ENCODE peak calls at places on chromosomes 6 and 20, in four cellular contexts. D, N, E and I are unnamed samples.

GRCh38 chr6:127582777-127583462 is 5.9 kb downstream of the C6orf58 start:
- DNase-seq in D (no peak), N (no peak), E (no peak), I (no peak)

GRCh38 chr6:21747441-21747840 is 153.9 kb downstream of the SOX4 start:
- DNase-seq in D (no peak), N (no peak), E (no peak), I (no peak)

GRCh38 chr20:32632461-32633354 is 41.0 kb downstream of the C20orf203 start:
- DNase-seq in D (no peak), N (no peak), E (no peak), I (no peak)

GRCh38 chr20:19021406-19022117 is 190.9 kb upstream of the SLC24A3 start:
- DNase-seq in D (no peak), N (no peak), E (no peak), I (no peak)

GRCh38 chr6:42929928-42930360 is 664 bp downstream of the CNPY3 start:
- DNase-seq in D (peak), N (peak), E (no peak), I (no peak)

GRCh38 chr20:10309326-10309725 is 90.7 kb downstream of the SNAP25 start:
- DNase-seq in D (no peak), N (no peak), E (no peak), I (no peak)

GRCh38 chr20:61524956-61525666 is 273.1 kb downstream of the CDH4 start:
- DNase-seq in D (no peak), N (no peak), E (no peak), I (no peak)

GRCh38 chr20:51497542-51498467 is 44.7 kb downstream of the NFATC2 start:
- DNase-seq in D (peak), N (no peak), E (no peak), I (peak)

GRCh38 chr20:37336369-37337207 is 9.4 kb upstream of the SRC start:
- DNase-seq in D (peak), N (peak), E (peak), I (no peak)

GRCh38 chr6:51976374-51976773 is 111.0 kb downstream of the PKHD1 start:
- DNase-seq in D (no peak), N (no peak), E (no peak), I (no peak)

GRCh38 chr6:29847871-29848630 is 20.4 kb downstream of the HLA-G start:
- DNase-seq in D (peak), N (peak), E (peak), I (no peak)

GRCh38 chr20:4082406-4083102 is 67.2 kb upstream of the RNF24 start:
- DNase-seq in D (peak), N (peak), E (peak), I (no peak)

GRCh38 chr6:137882225-137882961 is 15.3 kb downstream of the TNFAIP3 start:
- DNase-seq in D (no peak), N (no peak), E (no peak), I (no peak)

GRCh38 chr6:17042422-17043147 is 59.3 kb upstream of the STMND1 start:
- DNase-seq in D (no peak), N (peak), E (peak), I (no peak)

GRCh38 chr6:139149383-139149782 is 14.5 kb downstream of the HECA start:
- DNase-seq in D (no peak), N (no peak), E (no peak), I (no peak)

GRCh38 chr6:116447496-116448011 is 13.6 kb upstream of the CALHM6 start:
- DNase-seq in D (no peak), N (peak), E (no peak), I (no peak)

GRCh38 chr20:19540401-19540800 is 217.7 kb upstream of the RIN2 start:
- DNase-seq in D (no peak), N (no peak), E (no peak), I (no peak)

GRCh38 chr6:105851586-105851985 is 234.6 kb upstream of the PRDM1 start:
- DNase-seq in D (no peak), N (no peak), E (no peak), I (no peak)

GRCh38 chr20:51586005-51586440 is 43.5 kb upstream of the NFATC2 start:
- DNase-seq in D (no peak), N (no peak), E (no peak), I (no peak)

GRCh38 chr6:35610830-35611229 is 77.9 kb downstream of the FKBP5 start:
- DNase-seq in D (no peak), N (peak), E (no peak), I (no peak)

GRCh38 chr6:14118091-14118439 is 493 bp downstream of the CD83 start:
- DNase-seq in D (no peak), N (no peak), E (no peak), I (no peak)

GRCh38 chr6:165231581-165232276 is 77.7 kb downstream of the C6orf118 start:
- DNase-seq in D (no peak), N (peak), E (peak), I (no peak)

GRCh38 chr20:32982617-32983458 is 21.4 kb downstream of the SUN5 start:
- DNase-seq in D (no peak), N (peak), E (no peak), I (no peak)

GRCh38 chr6:33583591-33584155 is 3.6 kb upstream of the BAK1 start:
- DNase-seq in D (no peak), N (no peak), E (peak), I (no peak)

GRCh38 chr20:57166568-57167291 is 99.7 kb downstream of the BMP7 start:
- DNase-seq in D (no peak), N (no peak), E (no peak), I (no peak)

GRCh38 chr20:62539208-62539607 is 63.4 kb upstream of the GATA5 start:
- DNase-seq in D (no peak), N (no peak), E (no peak), I (no peak)

GRCh38 chr20:51636123-51636522 is 93.6 kb upstream of the NFATC2 start:
- DNase-seq in D (no peak), N (no peak), E (no peak), I (no peak)

GRCh38 chr20:50218987-50219435 is 28.4 kb downstream of the CEBPB start:
- DNase-seq in D (peak), N (no peak), E (no peak), I (no peak)

GRCh38 chr6:3431994-3432393 is 24.9 kb downstream of the SLC22A23 start:
- DNase-seq in D (no peak), N (no peak), E (no peak), I (no peak)

GRCh38 chr6:22467645-22468044 is 101.7 kb upstream of the HDGFL1 start:
- DNase-seq in D (no peak), N (no peak), E (no peak), I (no peak)

GRCh38 chr20:5714261-5715041 is 35.8 kb upstream of the SHLD1 start:
- DNase-seq in D (no peak), N (peak), E (peak), I (no peak)

GRCh38 chr6:159979136-159979874 is 10.4 kb downstream of the IGF2R start:
- DNase-seq in D (no peak), N (no peak), E (peak), I (no peak)

GRCh38 chr6:52576392-52577021 is 353 bp downstream of the TRAM2 start:
- DNase-seq in D (no peak), N (peak), E (peak), I (peak)

GRCh38 chr20:61753196-61753942 is 312.3 kb downstream of the TAF4 start:
- DNase-seq in D (peak), N (peak), E (no peak), I (no peak)

GRCh38 chr6:169286961-169287360 is 33.3 kb upstream of the THBS2 start:
- DNase-seq in D (no peak), N (no peak), E (no peak), I (no peak)

GRCh38 chr6:169283924-169284323 is 30.3 kb upstream of the THBS2 start:
- DNase-seq in D (no peak), N (no peak), E (no peak), I (no peak)

GRCh38 chr6:169282043-169282442 is 28.4 kb upstream of the THBS2 start:
- DNase-seq in D (no peak), N (no peak), E (no peak), I (no peak)

GRCh38 chr6:169287675-169288074 is 34.0 kb upstream of the THBS2 start:
- DNase-seq in D (no peak), N (no peak), E (no peak), I (no peak)

GRCh38 chr6:169285165-169285564 is 31.5 kb upstream of the THBS2 start:
- DNase-seq in D (no peak), N (no peak), E (no peak), I (no peak)
- H3K27ac ChIP-seq in D (no peak), N (no peak), E (no peak), I (no peak)

DNA sequence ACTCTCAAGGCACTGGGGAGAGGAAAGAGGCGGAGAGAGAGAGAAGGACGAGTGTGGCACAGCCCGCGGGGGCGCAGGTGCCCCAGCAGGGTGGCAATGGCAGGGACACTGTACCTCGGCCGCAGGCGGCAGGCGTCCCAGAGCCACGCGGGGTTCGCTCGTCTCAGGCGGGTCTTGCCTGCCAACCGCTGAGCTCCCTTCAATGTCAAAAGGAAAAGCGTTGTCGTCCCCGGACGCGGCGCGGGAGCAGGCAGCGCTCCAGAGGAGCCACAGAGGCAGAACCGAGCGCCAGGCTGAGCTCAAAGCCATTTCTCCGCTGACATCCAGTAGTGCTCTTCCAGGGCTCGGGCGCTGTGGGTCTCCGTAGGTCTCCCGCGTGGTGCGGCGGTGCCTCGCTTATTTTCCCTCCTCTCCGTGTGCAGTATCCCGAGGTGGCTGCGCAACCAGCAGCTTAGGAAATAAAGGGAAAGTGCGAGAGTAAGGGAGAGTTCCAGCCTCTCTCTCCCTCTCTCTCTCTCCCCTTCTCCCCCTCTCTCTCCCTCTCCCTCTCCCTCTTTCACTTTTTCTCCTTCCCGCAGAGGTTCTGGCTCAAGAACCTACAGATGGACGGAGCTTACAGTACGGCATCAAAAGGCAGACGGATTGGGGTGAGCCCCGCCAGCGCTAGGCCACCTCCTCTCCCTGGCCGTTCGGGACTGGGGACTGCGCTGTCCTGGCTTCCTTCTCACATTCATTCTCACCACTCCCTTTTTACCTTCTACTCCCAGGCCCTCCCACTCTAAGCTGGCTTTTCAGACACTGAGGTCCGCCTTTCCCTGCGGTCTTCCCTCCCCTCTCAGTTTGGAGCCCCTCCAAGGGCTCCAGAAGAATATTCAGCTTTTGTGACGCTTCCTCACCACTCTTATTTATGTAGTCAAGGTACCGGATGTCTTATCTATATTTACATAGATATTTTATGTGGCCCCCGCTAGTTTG is at the start of gene LAMA4:
- DNase-seq in D (peak), N (peak), E (peak), I (no peak)
- TF ChIP-seq CTCF in D (no peak), N (no peak), E (no peak), I (no peak)

GRCh38 chr20:1323256-1323655 is 5.7 kb downstream of the SDCBP2 start:
- DNase-seq in D (no peak), N (no peak), E (no peak), I (peak)

GRCh38 chr20:1324598-1325172 is 4.3 kb downstream of the SDCBP2 start:
- DNase-seq in D (no peak), N (no peak), E (no peak), I (peak)

GRCh38 chr20:1322511-1323245 is 6.3 kb downstream of the SDCBP2 start:
- DNase-seq in D (no peak), N (peak), E (no peak), I (peak)

GRCh38 chr20:1325173-1326030 is 3.5 kb downstream of the SDCBP2 start:
- DNase-seq in D (peak), N (peak), E (peak), I (peak)

GRCh38 chr20:1323830-1324597 is 4.9 kb downstream of the SDCBP2 start:
- DNase-seq in D (no peak), N (no peak), E (no peak), I (peak)
- H3K4me3 ChIP-seq in D (peak), N (no peak), E (no peak), I (peak)

GRCh38 chr6:126123226-126123625 is 136.9 kb downstream of the TRMT11 start:
- DNase-seq in D (no peak), N (peak), E (no peak), I (no peak)
- H3K27ac ChIP-seq in D (no peak), N (no peak), E (no peak), I (no peak)